ENCODE peak calls at places on chromosomes 11 and 22, in nine cellular contexts. I is cardiac muscle cell, N is bronchial epithelial cell, W is glutamatergic neuron, T is stomach, E is A673, H is brain microvascular endothelial cell, F is psoas muscle, R is AG04450. Y is an unnamed sample.

GRCh38 chr11:70697701-70698100 is 299.4 kb downstream of the CTTN start:
- DNase-seq in F (peak), I (no peak), N (no peak), E (no peak), W (no peak), T (no peak), R (no peak), H (no peak), Y (no peak)

GRCh38 chr22:44348963-44349950 is 36.5 kb upstream of the SHISAL1 start:
- DNase-seq in R (no peak), F (no peak), N (no peak), T (no peak), W (peak), H (peak), I (peak), E (no peak), Y (no peak)

GRCh38 chr11:33893711-33894401 is 2.0 kb upstream of the LMO2 start:
- DNase-seq in I (no peak), T (no peak), F (no peak), W (no peak), E (no peak), N (no peak), H (peak), R (no peak), Y (no peak)

GRCh38 chr11:88384004-88384677 is 46.6 kb upstream of the CTSC start:
- DNase-seq in F (no peak), T (no peak), W (no peak), E (no peak), N (peak), I (no peak), R (no peak), H (peak), Y (peak)

GRCh38 chr11:57460756-57461749 is 725 bp downstream of the RTN4RL2 start:
- DNase-seq in H (no peak), N (no peak), R (no peak), I (no peak), W (peak), E (no peak), T (no peak), F (no peak), Y (no peak)

GRCh38 chr11:45091563-45092392 is 54.7 kb upstream of the PRDM11 start:
- DNase-seq in N (no peak), W (no peak), I (peak), H (no peak), T (no peak), E (no peak), F (no peak), R (no peak), Y (no peak)

GRCh38 chr11:112400615-112401014 is 140.0 kb upstream of the PLET1 start:
- DNase-seq in E (peak), F (no peak), N (no peak), T (no peak), R (no peak), W (no peak), H (no peak), I (no peak), Y (no peak)

GRCh38 chr22:32175751-32176644 is 16.9 kb upstream of the C22orf42 start:
- DNase-seq in W (peak), T (no peak), R (no peak), E (no peak), I (peak), H (no peak), F (no peak), N (no peak), Y (no peak)

GRCh38 chr22:40056163-40056958 is 61.6 kb downstream of the FAM83F start:
- DNase-seq in F (no peak), I (no peak), W (no peak), H (no peak), R (no peak), N (no peak), E (no peak), T (no peak), Y (no peak)

GRCh38 chr11:121655481-121656332 is 202.9 kb upstream of the SORL1-AS1 start:
- DNase-seq in T (peak), H (peak), N (peak), W (peak), R (peak), I (peak), E (peak), F (peak), Y (peak)

GRCh38 chr11:42770444-42771065 is 541.2 kb upstream of the API5 start:
- DNase-seq in W (peak), I (peak), H (no peak), F (no peak), E (peak), T (no peak), N (peak), R (no peak), Y (no peak)

GRCh38 chr11:1652778-1653540 is 23.4 kb downstream of the KRTAP5-5 start:
- DNase-seq in N (no peak), H (peak), I (peak), E (peak), F (peak), T (peak), W (peak), R (peak), Y (no peak)

GRCh38 chr11:15327786-15328231 is 213.1 kb downstream of the INSC start:
- DNase-seq in I (peak), E (peak), W (peak), T (peak), R (peak), H (peak), F (peak), N (peak), Y (peak)

DNA sequence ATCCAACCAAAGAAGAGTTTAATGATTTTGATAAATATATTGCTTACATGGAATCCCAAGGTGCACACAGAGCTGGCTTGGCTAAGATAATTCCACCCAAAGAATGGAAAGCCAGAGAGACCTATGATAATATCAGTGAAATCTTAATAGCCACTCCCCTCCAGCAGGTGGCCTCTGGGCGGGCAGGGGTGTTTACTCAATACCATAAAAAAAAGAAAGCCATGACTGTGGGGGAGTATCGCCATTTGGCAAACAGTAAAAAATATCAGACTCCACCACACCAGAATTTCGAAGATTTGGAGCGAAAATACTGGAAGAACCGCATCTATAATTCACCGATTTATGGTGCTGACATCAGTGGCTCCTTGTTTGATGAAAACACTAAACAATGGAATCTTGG is 23.9 kb downstream of the KDM4D start:
- DNase-seq in T (no peak), H (no peak), F (no peak), R (no peak), I (no peak), W (no peak), E (no peak), N (no peak), Y (no peak)
- TF ChIP-seq CTCF in T (no peak), H (peak), F (no peak), R (no peak), I (no peak), W (peak), E (peak), N (peak), Y (peak)

DNA sequence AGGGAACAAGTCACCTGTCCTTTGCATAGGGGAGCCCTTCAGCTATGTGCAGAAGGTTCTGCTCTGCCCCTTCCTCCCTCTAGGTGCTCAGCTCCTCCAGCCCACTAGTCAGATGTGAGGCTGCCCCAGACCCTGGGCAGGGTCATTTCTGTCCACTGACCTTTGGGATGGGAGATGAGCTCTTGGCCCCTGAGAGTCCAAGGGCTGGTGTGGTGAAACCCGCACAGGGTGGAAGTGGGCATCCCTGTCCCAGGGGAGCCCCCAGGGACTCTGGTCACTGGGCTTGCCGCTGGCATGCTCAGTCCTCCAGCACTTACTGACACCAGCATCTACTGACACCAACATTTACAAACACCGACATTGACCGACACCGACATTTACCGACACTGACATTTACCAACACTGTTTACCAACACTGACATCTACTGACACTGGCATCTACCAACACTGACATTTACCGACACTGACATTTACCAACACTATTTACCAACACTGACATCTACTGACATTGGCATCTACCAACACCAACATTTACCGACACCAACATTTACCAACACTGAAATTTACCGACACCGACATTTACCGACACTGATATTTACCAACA is 71.9 kb upstream of the PPP6R3 start:
- DNase-seq in R (no peak), I (no peak), W (no peak), E (no peak), T (no peak), H (no peak), N (no peak), F (no peak), Y (no peak)
- TF ChIP-seq CTCF in R (no peak), I (no peak), W (no peak), E (no peak), T (no peak), H (no peak), N (no peak), F (no peak), Y (no peak)

GRCh38 chr22:33922268-33922667 is 2.0 kb upstream of the LARGE1 start:
- DNase-seq in I (peak), F (peak), T (peak), N (no peak), R (no peak), H (peak), W (peak), E (no peak), Y (no peak)
- TF ChIP-seq CTCF in I (peak), F (no peak), T (no peak), N (no peak), R (no peak), H (no peak), W (no peak), E (no peak), Y (no peak)

GRCh38 chr11:126398721-126399120 is 43.2 kb downstream of the ST3GAL4 start:
- DNase-seq in T (no peak), N (no peak), F (no peak), R (no peak), I (no peak), H (no peak), E (no peak), W (no peak), Y (no peak)
- TF ChIP-seq CTCF in T (no peak), N (no peak), F (no peak), R (no peak), I (no peak), H (no peak), E (no peak), W (no peak), Y (no peak)

GRCh38 chr11:63761870-63762661 is 6.5 kb downstream of the ZFTA start:
- DNase-seq in R (no peak), H (no peak), F (peak), E (peak), T (no peak), N (no peak), W (peak), I (peak), Y (no peak)

GRCh38 chr11:63761173-63761572 is 7.4 kb downstream of the ZFTA start:
- DNase-seq in T (no peak), I (no peak), F (no peak), R (no peak), H (no peak), E (peak), W (peak), N (no peak), Y (no peak)

GRCh38 chr11:63762662-63763505 is 5.7 kb downstream of the ZFTA start:
- DNase-seq in T (peak), E (peak), H (no peak), N (no peak), I (peak), R (no peak), W (peak), F (peak), Y (no peak)

GRCh38 chr11:63760487-63761079 is 8.0 kb downstream of the ZFTA start:
- DNase-seq in H (no peak), N (no peak), I (no peak), F (no peak), R (no peak), W (no peak), T (no peak), E (no peak), Y (no peak)

GRCh38 chr11:63756919-63757761 is 11.4 kb downstream of the ZFTA start:
- DNase-seq in W (no peak), R (no peak), N (no peak), F (no peak), I (no peak), E (no peak), T (no peak), H (no peak), Y (no peak)
- TF ChIP-seq CTCF in W (no peak), R (no peak), N (no peak), F (no peak), I (no peak), E (no peak), T (no peak), H (no peak), Y (no peak)

GRCh38 chr11:69595805-69596665 is 44.9 kb upstream of the CCND1 start:
- DNase-seq in R (no peak), W (no peak), T (no peak), I (no peak), H (no peak), E (no peak), F (no peak), N (no peak), Y (no peak)

GRCh38 chr11:69599502-69599901 is 41.5 kb upstream of the CCND1 start:
- DNase-seq in I (no peak), F (no peak), R (no peak), N (peak), E (peak), H (no peak), T (no peak), W (no peak), Y (no peak)

GRCh38 chr11:69601346-69601975 is 39.5 kb upstream of the CCND1 start:
- DNase-seq in T (no peak), I (no peak), N (no peak), H (no peak), F (no peak), R (no peak), E (no peak), W (no peak), Y (no peak)

GRCh38 chr11:69594481-69594880 is 46.5 kb upstream of the CCND1 start:
- DNase-seq in F (no peak), N (no peak), R (no peak), I (no peak), H (no peak), E (no peak), T (no peak), W (no peak), Y (no peak)

GRCh38 chr11:69598147-69598546 is 42.8 kb upstream of the CCND1 start:
- DNase-seq in N (no peak), E (peak), T (no peak), W (no peak), I (no peak), H (no peak), F (no peak), R (no peak), Y (no peak)
- TF ChIP-seq CTCF in N (no peak), E (peak), T (no peak), W (no peak), I (peak), H (no peak), F (no peak), R (no peak), Y (peak)

DNA sequence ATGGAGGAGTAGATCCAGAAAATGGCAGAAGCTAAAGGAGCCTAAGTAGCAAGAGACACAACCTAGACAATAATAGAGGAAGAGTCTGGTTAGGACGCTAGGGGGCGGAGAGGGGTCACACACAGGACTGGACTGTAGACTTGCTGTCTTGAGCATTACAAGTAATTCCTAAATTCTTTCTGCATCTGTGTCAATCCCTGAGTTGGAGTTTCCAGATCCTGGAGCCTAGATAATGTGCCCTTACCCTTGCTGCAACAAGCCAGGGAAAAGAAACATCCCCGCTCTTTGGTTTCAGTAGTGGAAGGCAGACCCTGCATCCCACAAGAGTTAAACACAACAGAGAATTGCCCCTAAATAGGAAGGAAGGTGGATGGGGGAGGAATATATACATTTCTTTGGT is 14.9 kb upstream of the CCDC73 start:
- DNase-seq in R (peak), W (peak), F (no peak), E (peak), T (peak), H (peak), I (peak), N (peak), Y (peak)
- TF ChIP-seq CTCF in R (peak), W (peak), F (peak), E (peak), T (no peak), H (peak), I (peak), N (peak), Y (peak)

Y was measured in astrocyte of the cerebellum.